ENCODE peak calls at places on chromosomes 1 and 21, in seven cellular contexts. One of them, this sample, is unnamed.

GRCh38 chr1:240806201-240806745 is 194.3 kb upstream of the GREM2 start:
- DNase-seq in activated B cell treated with CpG ODN at 0.5 μM for 24 hours: no peak
- DNase-seq in Calu3: no peak
- DNase-seq in activated gamma-delta T cell treated with anti-CD3 and anti-CD28 coated beads, Interleukin-2, amount 50 U/mL, for 16 hours: no peak
- DNase-seq in stimulated activated CD4-positive, alpha-beta T cell treated with anti-CD3 and anti-CD28 coated beads, TNF-alpha, amount 100 ng/mL, for 24 hours: no peak
- DNase-seq in GOT3: no peak
- DNase-seq in KG1: no peak
- DNase-seq in this sample: no peak

GRCh38 chr21:28944296-28944695 is 48.4 kb downstream of the LTN1 start:
- DNase-seq in stimulated activated CD4-positive, alpha-beta T cell treated with anti-CD3 and anti-CD28 coated beads, TNF-alpha, amount 100 ng/mL, for 24 hours: no peak
- DNase-seq in Calu3: no peak
- DNase-seq in GOT3: no peak
- DNase-seq in activated B cell treated with CpG ODN at 0.5 μM for 24 hours: no peak
- DNase-seq in activated gamma-delta T cell treated with anti-CD3 and anti-CD28 coated beads, Interleukin-2, amount 50 U/mL, for 16 hours: no peak
- DNase-seq in KG1: no peak
- DNase-seq in this sample: no peak

GRCh38 chr1:53651356-53651755 is 87.6 kb downstream of the GLIS1 start:
- DNase-seq in Calu3: no peak
- DNase-seq in GOT3: no peak
- DNase-seq in stimulated activated CD4-positive, alpha-beta T cell treated with anti-CD3 and anti-CD28 coated beads, TNF-alpha, amount 100 ng/mL, for 24 hours: no peak
- DNase-seq in activated gamma-delta T cell treated with anti-CD3 and anti-CD28 coated beads, Interleukin-2, amount 50 U/mL, for 16 hours: no peak
- DNase-seq in activated B cell treated with CpG ODN at 0.5 μM for 24 hours: no peak
- DNase-seq in KG1: no peak
- DNase-seq in this sample: no peak

GRCh38 chr1:11648732-11649158 is 5.5 kb downstream of the FBXO2 start:
- DNase-seq in Calu3: peak
- DNase-seq in activated B cell treated with CpG ODN at 0.5 μM for 24 hours: peak
- DNase-seq in activated gamma-delta T cell treated with anti-CD3 and anti-CD28 coated beads, Interleukin-2, amount 50 U/mL, for 16 hours: no peak
- DNase-seq in GOT3: no peak
- DNase-seq in stimulated activated CD4-positive, alpha-beta T cell treated with anti-CD3 and anti-CD28 coated beads, TNF-alpha, amount 100 ng/mL, for 24 hours: peak
- DNase-seq in KG1: no peak
- DNase-seq in this sample: no peak

GRCh38 chr1:233112184-233113008 is 162.0 kb downstream of the NTPCR start:
- DNase-seq in activated B cell treated with CpG ODN at 0.5 μM for 24 hours: no peak
- DNase-seq in GOT3: no peak
- DNase-seq in Calu3: no peak
- DNase-seq in KG1: peak
- DNase-seq in activated gamma-delta T cell treated with anti-CD3 and anti-CD28 coated beads, Interleukin-2, amount 50 U/mL, for 16 hours: no peak
- DNase-seq in stimulated activated CD4-positive, alpha-beta T cell treated with anti-CD3 and anti-CD28 coated beads, TNF-alpha, amount 100 ng/mL, for 24 hours: no peak
- DNase-seq in this sample: peak

GRCh38 chr1:9730096-9730901 is 78.8 kb downstream of the PIK3CD start:
- DNase-seq in activated gamma-delta T cell treated with anti-CD3 and anti-CD28 coated beads, Interleukin-2, amount 50 U/mL, for 16 hours: no peak
- DNase-seq in GOT3: no peak
- DNase-seq in activated B cell treated with CpG ODN at 0.5 μM for 24 hours: no peak
- DNase-seq in stimulated activated CD4-positive, alpha-beta T cell treated with anti-CD3 and anti-CD28 coated beads, TNF-alpha, amount 100 ng/mL, for 24 hours: no peak
- DNase-seq in Calu3: no peak
- DNase-seq in KG1: no peak
- DNase-seq in this sample: no peak

GRCh38 chr1:26575350-26575747 is 45.8 kb downstream of the RPS6KA1 start:
- DNase-seq in stimulated activated CD4-positive, alpha-beta T cell treated with anti-CD3 and anti-CD28 coated beads, TNF-alpha, amount 100 ng/mL, for 24 hours: no peak
- DNase-seq in KG1: no peak
- DNase-seq in Calu3: no peak
- DNase-seq in activated gamma-delta T cell treated with anti-CD3 and anti-CD28 coated beads, Interleukin-2, amount 50 U/mL, for 16 hours: no peak
- DNase-seq in activated B cell treated with CpG ODN at 0.5 μM for 24 hours: no peak
- DNase-seq in GOT3: no peak
- DNase-seq in this sample: no peak

GRCh38 chr1:204128964-204129896 is 22.6 kb downstream of the ETNK2 start:
- DNase-seq in GOT3: no peak
- DNase-seq in Calu3: peak
- DNase-seq in activated B cell treated with CpG ODN at 0.5 μM for 24 hours: peak
- DNase-seq in KG1: no peak
- DNase-seq in activated gamma-delta T cell treated with anti-CD3 and anti-CD28 coated beads, Interleukin-2, amount 50 U/mL, for 16 hours: peak
- DNase-seq in stimulated activated CD4-positive, alpha-beta T cell treated with anti-CD3 and anti-CD28 coated beads, TNF-alpha, amount 100 ng/mL, for 24 hours: peak
- DNase-seq in this sample: peak

GRCh38 chr1:39632491-39633417 is 6.7 kb downstream of the HEYL start:
- DNase-seq in stimulated activated CD4-positive, alpha-beta T cell treated with anti-CD3 and anti-CD28 coated beads, TNF-alpha, amount 100 ng/mL, for 24 hours: no peak
- DNase-seq in GOT3: no peak
- DNase-seq in Calu3: peak
- DNase-seq in activated gamma-delta T cell treated with anti-CD3 and anti-CD28 coated beads, Interleukin-2, amount 50 U/mL, for 16 hours: no peak
- DNase-seq in KG1: no peak
- DNase-seq in activated B cell treated with CpG ODN at 0.5 μM for 24 hours: no peak
- DNase-seq in this sample: peak

This sample was measured in PC-9.